ENCODE peak calls at places on chromosome 10, in four cellular contexts. K is T47D, B is pancreas, Z is RWPE1. L is an unnamed sample.

GRCh38 chr10:117159390-117159789 is 21.3 kb upstream of the VAX1 start:
- DNase-seq in B (no peak), Z (no peak), K (no peak), L (no peak)

GRCh38 chr10:8435186-8436055 is 380.9 kb downstream of the GATA3 start:
- DNase-seq in B (no peak), Z (peak), K (no peak), L (peak)

GRCh38 chr10:88256013-88256680 is 327.0 kb downstream of the RNLS start:
- DNase-seq in B (no peak), K (no peak), Z (no peak), L (no peak)

GRCh38 chr10:75431180-75432111 is at the start of gene LRMDA:
- DNase-seq in B (peak), K (peak), Z (peak), L (peak)

GRCh38 chr10:69446229-69446628 is 5.0 kb upstream of the TSPAN15 start:
- DNase-seq in Z (no peak), B (no peak), K (no peak), L (no peak)

GRCh38 chr10:132460071-132460470 is 63.1 kb downstream of the PWWP2B start:
- DNase-seq in K (no peak), Z (no peak), B (no peak), L (no peak)

GRCh38 chr10:101748496-101748895 is 27.4 kb downstream of the FGF8 start:
- DNase-seq in B (no peak), K (no peak), Z (no peak), L (no peak)

GRCh38 chr10:84138478-84139125 is 707 bp upstream of the GHITM start:
- DNase-seq in Z (no peak), B (peak), K (no peak), L (no peak)

GRCh38 chr10:28278842-28279241 is 24.0 kb downstream of the MPP7 start:
- DNase-seq in B (no peak), K (no peak), Z (no peak), L (no peak)

L was measured in MCF 10A.